ENCODE peak calls at places on chromosomes 2 and 18, in nine cellular contexts. V is adrenal gland, A is Ammon's horn, I is LHCN-M2, D is sigmoid colon, P is GM23248, N is activated T-helper 1 cell treated with Interleukin-2 at 50 U/mL for 16 hours, U is HepG2, H is kidney. B is an unnamed sample.

GRCh38 chr2:134728163-134728562 is 9.4 kb upstream of the TMEM163 start:
- DNase-seq in V (no peak), A (no peak), I (no peak), D (no peak), P (no peak), N (no peak), U (no peak), H (no peak), B (no peak)

GRCh38 chr2:103484906-103485305 is 723.1 kb downstream of the TMEM182 start:
- DNase-seq in V (no peak), A (peak), I (no peak), D (no peak), P (no peak), N (no peak), U (no peak), H (no peak), B (no peak)

GRCh38 chr2:109223490-109223889 is 94.5 kb downstream of the SH3RF3 start:
- DNase-seq in V (no peak), A (no peak), I (no peak), D (no peak), P (no peak), N (no peak), U (no peak), H (no peak), B (peak)

GRCh38 chr2:127576433-127577207 is 41.1 kb downstream of the MYO7B start:
- DNase-seq in V (peak), A (peak), I (peak), D (peak), P (peak), N (no peak), U (no peak), H (peak), B (peak)

GRCh38 chr2:102664439-102665042 is 45.2 kb downstream of the SLC9A2 start:
- DNase-seq in V (no peak), A (no peak), I (no peak), D (no peak), P (peak), N (no peak), U (peak), H (no peak), B (no peak)

GRCh38 chr18:41906528-41907256 is 48.3 kb upstream of the PIK3C3 start:
- DNase-seq in V (no peak), A (peak), I (peak), D (no peak), P (peak), N (no peak), U (peak), H (no peak), B (no peak)

GRCh38 chr2:36404312-36404711 is 48.7 kb downstream of the CRIM1 start:
- DNase-seq in V (no peak), A (no peak), I (no peak), D (no peak), P (peak), N (no peak), U (no peak), H (no peak), B (no peak)

GRCh38 chr2:82748653-82749052 is 1710.4 kb downstream of the SUCLG1 start:
- DNase-seq in V (no peak), A (no peak), I (peak), D (no peak), P (no peak), N (no peak), U (no peak), H (no peak), B (no peak)

GRCh38 chr2:233436691-233437438 is 82.6 kb downstream of the DGKD start:
- DNase-seq in V (no peak), A (no peak), I (no peak), D (peak), P (no peak), N (no peak), U (no peak), H (no peak), B (peak)

GRCh38 chr2:200525066-200525465 is 941 bp upstream of the SGO2 start:
- DNase-seq in V (no peak), A (no peak), I (peak), D (no peak), P (no peak), N (no peak), U (no peak), H (no peak), B (no peak)

GRCh38 chr2:98412751-98413445 is 31.8 kb upstream of the INPP4A start:
- DNase-seq in V (peak), A (peak), I (peak), D (no peak), P (peak), N (peak), U (peak), H (no peak), B (no peak)

B was measured in upper lobe of right lung.